ENCODE peak calls at places on chromosomes 3 and 15, in six cellular contexts. Y, D, C, F, K and Z are unnamed samples.

GRCh38 chr3:1092771-1093170 is at the start of gene CNTN6:
- DNase-seq in Y (no peak), D (peak), C (no peak), F (no peak), K (no peak), Z (peak)

GRCh38 chr3:196422976-196423781 is 9.0 kb downstream of the UBXN7 start:
- DNase-seq in Y (no peak), D (no peak), C (no peak), F (no peak), K (no peak), Z (no peak)

GRCh38 chr15:68302729-68303128 is 25.2 kb downstream of the FEM1B start:
- DNase-seq in Y (no peak), D (no peak), C (no peak), F (no peak), K (no peak), Z (no peak)

GRCh38 chr15:19944261-19944888 is 597.2 kb downstream of the GOLGA6L6 start:
- DNase-seq in Y (no peak), D (no peak), C (no peak), F (no peak), K (no peak), Z (no peak)

GRCh38 chr3:145981057-145981456 is 179.9 kb downstream of the PLOD2 start:
- DNase-seq in Y (no peak), D (no peak), C (no peak), F (peak), K (no peak), Z (no peak)

GRCh38 chr3:195386739-195387138 is 56.1 kb downstream of the ACAP2 start:
- DNase-seq in Y (no peak), D (no peak), C (no peak), F (peak), K (no peak), Z (no peak)

GRCh38 chr3:188083011-188083410 is 70.9 kb upstream of the LPP start:
- DNase-seq in Y (no peak), D (no peak), C (no peak), F (peak), K (no peak), Z (no peak)

GRCh38 chr15:95416576-95416975 is 913.9 kb upstream of the NR2F2 start:
- DNase-seq in Y (no peak), D (no peak), C (no peak), F (peak), K (no peak), Z (no peak)

GRCh38 chr3:22608093-22608492 is 595.0 kb upstream of the UBE2E2 start:
- DNase-seq in Y (no peak), D (no peak), C (no peak), F (no peak), K (no peak), Z (no peak)

GRCh38 chr3:100149713-100150112 is 35.4 kb upstream of the FILIP1L start:
- DNase-seq in Y (no peak), D (no peak), C (no peak), F (no peak), K (no peak), Z (no peak)

GRCh38 chr15:29043731-29044485 is 158.1 kb downstream of the APBA2 start:
- DNase-seq in Y (no peak), D (peak), C (peak), F (peak), K (no peak), Z (no peak)

GRCh38 chr3:107690522-107691138 is 167.9 kb downstream of the BBX start:
- DNase-seq in Y (no peak), D (peak), C (peak), F (peak), K (no peak), Z (no peak)

GRCh38 chr15:95718441-95718840 is 612.1 kb upstream of the NR2F2 start:
- DNase-seq in Y (no peak), D (no peak), C (no peak), F (no peak), K (no peak), Z (no peak)

GRCh38 chr3:135103913-135104312 is 308.9 kb downstream of the EPHB1 start:
- DNase-seq in Y (no peak), D (no peak), C (no peak), F (no peak), K (no peak), Z (no peak)

GRCh38 chr15:72197460-72198409 is at the start of gene GRAMD2A:
- DNase-seq in Y (peak), D (peak), C (no peak), F (peak), K (peak), Z (no peak)

GRCh38 chr3:139774570-139775302 is 97.0 kb upstream of the NMNAT3 start:
- DNase-seq in Y (peak), D (peak), C (no peak), F (peak), K (no peak), Z (peak)

GRCh38 chr3:56737001-56737400 is 53.9 kb upstream of the TASOR start:
- DNase-seq in Y (no peak), D (no peak), C (no peak), F (no peak), K (no peak), Z (no peak)

GRCh38 chr15:78037328-78037727 is 40.2 kb downstream of the TBC1D2B start:
- DNase-seq in Y (no peak), D (no peak), C (no peak), F (no peak), K (no peak), Z (no peak)

GRCh38 chr15:32828507-32829186 is 110.8 kb downstream of the GREM1 start:
- DNase-seq in Y (no peak), D (peak), C (peak), F (no peak), K (no peak), Z (no peak)

GRCh38 chr3:3798641-3799113 is 554 bp upstream of the LRRN1 start:
- DNase-seq in Y (peak), D (no peak), C (no peak), F (peak), K (peak), Z (no peak)

GRCh38 chr3:24944803-24945202 is 450.2 kb upstream of the THRB start:
- DNase-seq in Y (no peak), D (no peak), C (no peak), F (no peak), K (no peak), Z (no peak)

GRCh38 chr3:29370021-29370420 is 89.2 kb downstream of the RBMS3 start:
- DNase-seq in Y (no peak), D (no peak), C (no peak), F (no peak), K (no peak), Z (no peak)

GRCh38 chr3:197001972-197002700 is 27.5 kb downstream of the MELTF start:
- DNase-seq in Y (peak), D (no peak), C (no peak), F (no peak), K (no peak), Z (no peak)

GRCh38 chr3:71325715-71326114 is 257.8 kb downstream of the FOXP1 start:
- DNase-seq in Y (no peak), D (no peak), C (no peak), F (no peak), K (no peak), Z (no peak)

GRCh38 chr3:43013743-43014155 is 34.6 kb downstream of the GASK1A start:
- DNase-seq in Y (no peak), D (no peak), C (no peak), F (no peak), K (no peak), Z (no peak)

GRCh38 chr15:70781236-70781635 is 17.9 kb upstream of the UACA start:
- DNase-seq in Y (peak), D (no peak), C (no peak), F (peak), K (no peak), Z (no peak)

GRCh38 chr3:159711560-159712333 is 276.9 kb upstream of the IL12A start:
- DNase-seq in Y (no peak), D (peak), C (peak), F (no peak), K (no peak), Z (peak)

GRCh38 chr3:47847256-47847655 is 44.3 kb downstream of the DHX30 start:
- DNase-seq in Y (peak), D (no peak), C (no peak), F (no peak), K (no peak), Z (no peak)

GRCh38 chr3:48694610-48695051 is 8.9 kb upstream of the NCKIPSD start:
- DNase-seq in Y (no peak), D (peak), C (peak), F (peak), K (no peak), Z (peak)

GRCh38 chr3:121018917-121019321 is 110.9 kb downstream of the STXBP5L start:
- DNase-seq in Y (peak), D (no peak), C (no peak), F (no peak), K (no peak), Z (no peak)

GRCh38 chr3:176987901-176988300 is 209.4 kb downstream of the TBL1XR1 start:
- DNase-seq in Y (no peak), D (peak), C (peak), F (no peak), K (no peak), Z (no peak)

GRCh38 chr15:80957976-80958375 is 31.6 kb downstream of the MESD start:
- DNase-seq in Y (no peak), D (no peak), C (peak), F (peak), K (no peak), Z (no peak)

GRCh38 chr3:168802761-168803160 is 707.0 kb upstream of the GOLIM4 start:
- DNase-seq in Y (no peak), D (no peak), C (no peak), F (no peak), K (no peak), Z (no peak)

GRCh38 chr3:125410922-125411321 is 35.8 kb upstream of the ZNF148 start:
- DNase-seq in Y (no peak), D (no peak), C (no peak), F (no peak), K (no peak), Z (no peak)
- H4K91ac ChIP-seq in Y (no peak), D (no peak), C (no peak), F (no peak), K (no peak), Z (no peak)

GRCh38 chr3:15810702-15811101 is 12.9 kb upstream of the ANKRD28 start:
- DNase-seq in Y (no peak), D (no peak), C (no peak), F (no peak), K (no peak), Z (no peak)
- H3K4me2 ChIP-seq in Y (no peak), D (no peak), C (no peak), F (no peak), K (no peak), Z (no peak)

GRCh38 chr3:130377960-130378676 is 32.6 kb downstream of the COL6A5 start:
- DNase-seq in Y (no peak), D (no peak), C (no peak), F (no peak), K (no peak), Z (no peak)

GRCh38 chr3:130378677-130379191 is 33.3 kb downstream of the COL6A5 start:
- DNase-seq in Y (no peak), D (no peak), C (no peak), F (peak), K (no peak), Z (no peak)

GRCh38 chr3:130383424-130383823 is 38.0 kb downstream of the COL6A5 start:
- DNase-seq in Y (no peak), D (no peak), C (no peak), F (no peak), K (no peak), Z (no peak)

GRCh38 chr3:130380398-130380797 is 34.9 kb downstream of the COL6A5 start:
- DNase-seq in Y (no peak), D (no peak), C (no peak), F (no peak), K (no peak), Z (no peak)

GRCh38 chr3:130379274-130379673 is 33.8 kb downstream of the COL6A5 start:
- DNase-seq in Y (no peak), D (peak), C (no peak), F (peak), K (no peak), Z (no peak)
- H4K91ac ChIP-seq in Y (no peak), D (no peak), C (no peak), F (no peak), K (no peak), Z (no peak)

DNA sequence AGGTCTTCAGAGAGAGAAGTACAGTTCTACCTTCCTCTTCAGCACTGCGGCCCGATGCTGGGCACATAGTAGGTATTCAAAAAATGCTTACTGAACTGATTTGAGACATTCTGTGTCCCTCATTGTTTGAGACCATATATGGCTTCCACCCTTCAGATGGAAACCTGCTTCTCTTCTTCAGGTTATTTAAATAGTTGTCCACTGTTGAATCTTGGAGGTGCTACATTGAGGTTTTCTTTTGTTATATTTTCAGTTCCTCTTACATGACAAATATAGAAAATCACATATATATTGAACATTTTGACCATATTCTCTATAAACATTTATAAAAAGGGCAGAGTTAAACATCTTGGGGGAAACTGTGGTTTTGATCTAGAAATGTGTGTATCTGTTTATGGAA is 200.2 kb upstream of the LRRC3B start:
- DNase-seq in Y (no peak), D (no peak), C (no peak), F (no peak), K (no peak), Z (no peak)
- H3K4me2 ChIP-seq in Y (no peak), D (no peak), C (no peak), F (no peak), K (no peak), Z (no peak)

GRCh38 chr15:73744293-73744692 is 8.9 kb downstream of the INSYN1 start:
- DNase-seq in Y (peak), D (no peak), C (no peak), F (no peak), K (no peak), Z (no peak)

GRCh38 chr15:73737506-73737905 is 15.6 kb downstream of the INSYN1 start:
- DNase-seq in Y (no peak), D (no peak), C (no peak), F (no peak), K (no peak), Z (no peak)

GRCh38 chr15:73745073-73745472 is 8.1 kb downstream of the INSYN1 start:
- DNase-seq in Y (no peak), D (no peak), C (no peak), F (no peak), K (no peak), Z (no peak)

GRCh38 chr15:73741401-73741836 is 11.7 kb downstream of the INSYN1 start:
- DNase-seq in Y (no peak), D (no peak), C (no peak), F (no peak), K (no peak), Z (no peak)

DNA sequence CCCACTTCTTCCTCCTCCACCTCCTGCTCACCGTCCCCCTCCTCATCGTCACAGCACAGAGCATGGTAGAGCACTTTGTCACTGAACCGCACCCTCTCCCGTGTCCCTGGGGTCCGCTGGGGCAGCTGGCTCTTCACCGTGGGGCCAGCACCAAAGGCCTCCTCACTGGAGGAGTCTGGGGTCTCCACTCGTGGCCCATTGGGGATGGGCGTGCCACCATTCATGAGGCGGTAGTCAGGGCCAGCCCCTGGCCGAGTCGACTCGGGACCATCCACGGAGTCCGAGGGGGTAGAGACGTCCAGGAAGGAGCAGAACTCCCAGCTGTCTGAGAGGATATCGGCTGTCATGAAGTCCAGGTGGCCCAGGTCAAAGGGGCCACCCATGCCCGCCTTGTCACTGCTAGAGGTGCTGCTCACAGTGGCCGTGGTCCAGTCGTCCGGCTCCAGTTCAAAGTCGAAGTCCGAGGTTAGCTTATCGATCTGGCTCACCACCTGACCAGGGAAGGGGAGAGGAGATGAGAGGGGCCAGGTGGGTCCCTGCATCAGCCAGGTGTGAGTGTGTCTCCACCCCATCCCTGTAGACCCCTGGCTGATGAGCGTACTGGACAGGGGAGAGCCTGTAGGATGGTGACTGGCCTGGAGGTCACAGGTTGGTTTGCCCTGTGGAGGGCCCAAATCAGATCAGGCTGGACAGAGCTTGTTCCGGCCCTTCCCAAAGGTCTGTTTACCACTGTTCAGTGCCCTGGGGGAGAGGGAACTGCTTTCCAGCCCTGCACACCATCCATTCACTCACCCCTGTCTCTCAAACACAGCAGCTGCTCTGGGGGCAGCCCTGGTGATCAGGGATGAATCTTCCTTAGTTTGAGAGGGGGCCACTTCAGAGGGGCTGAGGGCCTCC is 12.8 kb downstream of the INSYN1 start:
- DNase-seq in Y (no peak), D (no peak), C (no peak), F (no peak), K (no peak), Z (no peak)
- H4K91ac ChIP-seq in Y (no peak), D (no peak), C (no peak), F (no peak), K (no peak), Z (no peak)

GRCh38 chr15:86082619-86083377 is 3.1 kb downstream of the AGBL1 start:
- DNase-seq in Y (no peak), D (no peak), C (no peak), F (no peak), K (no peak), Z (no peak)

GRCh38 chr15:86076468-86076867 is 3.2 kb upstream of the AGBL1 start:
- DNase-seq in Y (no peak), D (no peak), C (no peak), F (peak), K (no peak), Z (no peak)

GRCh38 chr15:86080302-86080701 is 631 bp downstream of the AGBL1 start:
- DNase-seq in Y (no peak), D (no peak), C (no peak), F (no peak), K (no peak), Z (no peak)

GRCh38 chr15:86077070-86077469 is 2.6 kb upstream of the AGBL1 start:
- DNase-seq in Y (no peak), D (no peak), C (no peak), F (peak), K (no peak), Z (no peak)

DNA sequence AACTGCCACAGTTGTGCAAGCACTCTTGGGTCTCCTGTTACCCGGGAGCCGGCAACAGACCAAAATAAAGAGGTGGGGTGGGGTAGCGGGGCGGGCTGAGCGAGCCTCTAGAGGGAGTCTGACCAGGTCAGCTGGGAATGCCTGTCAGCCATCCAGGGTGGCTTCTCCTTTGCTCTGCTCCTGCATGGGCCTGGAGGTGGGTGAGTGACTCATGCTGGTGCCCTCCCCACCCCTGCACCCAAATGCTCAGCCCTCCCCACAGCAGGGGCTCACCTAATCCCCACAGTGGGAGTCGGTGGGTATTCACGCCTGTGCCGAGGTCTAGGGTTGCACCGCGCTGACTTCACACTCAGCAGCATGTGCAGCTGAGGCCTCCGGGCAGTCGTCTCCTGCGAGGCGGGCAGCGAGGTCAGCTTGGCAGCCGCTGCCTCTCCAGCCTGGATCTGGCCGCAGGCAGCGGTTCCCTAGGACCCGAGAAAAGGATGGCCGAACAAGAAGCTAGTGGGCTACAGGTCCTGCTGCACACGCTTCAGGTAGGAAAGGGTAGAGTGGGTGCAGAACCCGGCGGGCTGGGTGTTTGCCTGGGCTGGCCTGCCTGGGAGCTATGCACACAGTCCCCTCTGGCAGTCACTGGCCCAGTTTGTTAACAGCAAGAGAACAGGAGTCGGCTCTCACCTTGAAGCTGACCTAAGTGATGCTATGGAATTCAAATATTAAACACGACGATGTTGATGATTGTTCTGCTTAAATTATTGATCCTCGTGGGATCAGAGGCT is at the start of gene AGBL1:
- DNase-seq in Y (peak), D (no peak), C (no peak), F (peak), K (peak), Z (no peak)
- H3K4me2 ChIP-seq in Y (no peak), D (no peak), C (no peak), F (no peak), K (no peak), Z (no peak)

GRCh38 chr3:37247398-37248114 is 73.2 kb upstream of the LRRFIP2 start:
- DNase-seq in Y (no peak), D (no peak), C (no peak), F (peak), K (no peak), Z (no peak)

GRCh38 chr3:37249717-37250116 is 75.3 kb upstream of the LRRFIP2 start:
- DNase-seq in Y (no peak), D (no peak), C (peak), F (no peak), K (no peak), Z (no peak)

GRCh38 chr3:37250435-37250834 is 76.1 kb upstream of the LRRFIP2 start:
- DNase-seq in Y (no peak), D (no peak), C (peak), F (no peak), K (no peak), Z (no peak)

GRCh38 chr3:37248179-37248578 is 73.8 kb upstream of the LRRFIP2 start:
- DNase-seq in Y (no peak), D (no peak), C (no peak), F (no peak), K (no peak), Z (no peak)

GRCh38 chr3:37249294-37249693 is 74.9 kb upstream of the LRRFIP2 start:
- DNase-seq in Y (no peak), D (no peak), C (no peak), F (no peak), K (no peak), Z (no peak)
- H4K91ac ChIP-seq in Y (no peak), D (no peak), C (no peak), F (no peak), K (no peak), Z (no peak)